ENCODE peak calls at places on chromosome 11, in four cellular contexts. One of them, this sample, is unnamed.
A peak's percentile ranks its signal among the peaks of the same experiment; 100 is the strongest.

GRCh38 chr11:110094298-110095073 is 1.3 kb downstream of the ZC3H12C start:
- DNase-seq in prostate gland: no peak
- DNase-seq in fibroblast of lung: no peak
- DNase-seq in PC-9: no peak
- DNase-seq in this sample: no peak

GRCh38 chr11:64571050-64571409 is 20.0 kb upstream of the SLC22A12 start:
- DNase-seq in prostate gland: no peak
- DNase-seq in fibroblast of lung: no peak
- DNase-seq in PC-9: no peak
- DNase-seq in this sample: no peak

GRCh38 chr11:12695878-12696277 is 21.7 kb downstream of the TEAD1 start:
- DNase-seq in prostate gland: no peak
- DNase-seq in fibroblast of lung: no peak
- DNase-seq in PC-9: no peak
- DNase-seq in this sample: no peak

GRCh38 chr11:69576069-69576782 is 64.7 kb upstream of the CCND1 start:
- DNase-seq in prostate gland: no peak
- DNase-seq in fibroblast of lung: no peak
- DNase-seq in PC-9: no peak
- DNase-seq in this sample: no peak

GRCh38 chr11:2269601-2270321 is 627 bp downstream of the ASCL2 start:
- DNase-seq in prostate gland: peak; percentile 75
- DNase-seq in fibroblast of lung: peak; percentile 57
- DNase-seq in PC-9: no peak
- DNase-seq in this sample: peak; percentile 65

GRCh38 chr11:103338621-103339484 is 229.6 kb downstream of the DYNC2H1 start:
- DNase-seq in prostate gland: no peak
- DNase-seq in fibroblast of lung: no peak
- DNase-seq in PC-9: no peak
- DNase-seq in this sample: no peak

GRCh38 chr11:119886667-119887230 is 157.7 kb upstream of the NECTIN1 start:
- DNase-seq in prostate gland: no peak
- DNase-seq in fibroblast of lung: no peak
- DNase-seq in PC-9: no peak
- DNase-seq in this sample: no peak

GRCh38 chr11:100095809-100096208 is 591.3 kb upstream of the ARHGAP42 start:
- DNase-seq in prostate gland: no peak
- DNase-seq in fibroblast of lung: no peak
- DNase-seq in PC-9: no peak
- DNase-seq in this sample: no peak

GRCh38 chr11:61460474-61460881 is 30.6 kb downstream of the SDHAF2 start:
- DNase-seq in prostate gland: no peak
- DNase-seq in fibroblast of lung: no peak
- DNase-seq in PC-9: no peak
- DNase-seq in this sample: no peak

GRCh38 chr11:106281455-106282173 is 204.2 kb downstream of the AASDHPPT start:
- DNase-seq in prostate gland: no peak
- DNase-seq in fibroblast of lung: peak; percentile 51
- DNase-seq in PC-9: peak; percentile 93
- DNase-seq in this sample: peak; percentile 79

GRCh38 chr11:118917488-118918127 is 8.1 kb downstream of the BCL9L start:
- DNase-seq in prostate gland: no peak
- DNase-seq in fibroblast of lung: peak; percentile 95
- DNase-seq in PC-9: peak; percentile 86
- DNase-seq in this sample: peak; percentile 72

GRCh38 chr11:43825217-43825816 is 55.3 kb upstream of the ALKBH3 start:
- DNase-seq in prostate gland: peak; percentile 15
- DNase-seq in fibroblast of lung: peak; percentile 55
- DNase-seq in PC-9: no peak
- DNase-seq in this sample: peak; percentile 19

DNA sequence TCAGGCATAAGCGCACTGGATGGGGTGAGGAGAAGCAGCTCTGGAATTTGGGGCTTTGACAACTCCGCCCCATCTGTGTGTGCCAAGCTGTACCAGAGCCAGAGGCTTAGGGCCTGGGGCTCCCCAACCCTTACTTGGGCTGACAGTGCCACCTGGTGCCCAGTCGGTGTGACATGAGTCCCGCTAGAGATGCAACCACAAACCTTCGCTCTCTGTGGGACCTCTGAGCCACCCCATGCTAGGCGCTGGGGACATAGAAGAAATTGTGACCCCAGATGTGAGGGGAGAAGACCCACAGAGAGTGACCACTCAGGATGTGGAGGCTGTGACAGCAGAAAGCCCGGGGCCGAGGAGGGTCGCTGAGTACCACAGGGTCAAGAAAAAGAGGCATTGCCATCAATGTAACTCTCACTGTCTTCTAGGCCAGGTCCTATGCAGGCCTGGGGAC is 36.0 kb upstream of the FCHSD2 start:
- DNase-seq in prostate gland: peak; percentile 81
- DNase-seq in fibroblast of lung: peak; percentile 85
- DNase-seq in PC-9: peak; percentile 69
- DNase-seq in this sample: peak; percentile 92
- H3K27ac ChIP-seq in prostate gland: no peak overlapping the region
- H3K27ac ChIP-seq in fibroblast of lung: no peak overlapping the region
- H3K27ac ChIP-seq in PC-9: no peak overlapping the region
- H3K27ac ChIP-seq in this sample: peak overlapping the region; percentile 49

DNA sequence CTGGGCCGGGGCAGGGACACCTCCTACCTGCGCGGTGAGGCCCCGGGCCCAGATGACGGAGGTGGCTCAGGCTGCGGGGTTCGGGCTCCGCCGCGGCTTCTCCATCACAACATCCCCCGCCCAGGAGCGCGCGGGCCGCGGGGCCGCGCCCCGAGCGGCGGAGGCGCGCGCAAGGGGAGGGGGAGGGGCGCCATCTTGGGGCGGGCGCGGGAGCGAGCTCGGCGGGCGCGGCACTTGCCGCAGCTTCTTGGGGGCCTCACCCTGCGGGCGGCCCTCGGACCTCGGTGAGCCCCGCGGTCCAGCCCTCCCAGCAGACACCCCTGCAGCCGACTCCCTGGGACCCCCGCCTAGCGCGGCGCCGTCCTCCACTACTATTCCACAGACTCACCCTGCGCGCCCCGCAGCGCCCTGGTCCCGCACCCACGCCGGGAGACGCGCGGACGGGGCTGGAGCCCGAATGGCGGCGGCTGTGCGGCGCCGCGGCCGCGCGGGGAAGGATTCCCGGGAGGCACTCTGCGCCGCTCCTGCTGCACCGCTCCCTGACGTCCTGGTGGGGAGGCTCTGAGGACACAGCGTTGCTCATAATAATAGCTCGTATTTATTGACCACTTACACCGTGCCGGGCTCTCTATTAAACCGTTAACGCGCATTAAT is at the start of gene APBB1:
- DNase-seq in prostate gland: peak; percentile 56
- DNase-seq in fibroblast of lung: peak; percentile 54
- DNase-seq in PC-9: no peak
- DNase-seq in this sample: peak; percentile 57
- TF ChIP-seq CTCF in prostate gland: no peak
- TF ChIP-seq CTCF in fibroblast of lung: peak; percentile 17
- TF ChIP-seq CTCF in PC-9: no peak
- TF ChIP-seq CTCF in this sample: no peak

GRCh38 chr11:46351606-46352005 is 4.3 kb downstream of the DGKZ start:
- DNase-seq in prostate gland: no peak
- DNase-seq in fibroblast of lung: no peak
- DNase-seq in PC-9: no peak
- DNase-seq in this sample: no peak
- H3K27ac ChIP-seq in prostate gland: peak overlapping the region; percentile 4
- H3K27ac ChIP-seq in fibroblast of lung: no peak overlapping the region
- H3K27ac ChIP-seq in PC-9: no peak overlapping the region
- H3K27ac ChIP-seq in this sample: peak overlapping the region; percentile 63

GRCh38 chr11:115802641-115803040 is 298.4 kb upstream of the CADM1 start:
- DNase-seq in prostate gland: no peak
- DNase-seq in fibroblast of lung: no peak
- DNase-seq in PC-9: no peak
- DNase-seq in this sample: no peak

GRCh38 chr11:115806056-115806455 is 301.8 kb upstream of the CADM1 start:
- DNase-seq in prostate gland: no peak
- DNase-seq in fibroblast of lung: no peak
- DNase-seq in PC-9: no peak
- DNase-seq in this sample: no peak

GRCh38 chr11:115803341-115803740 is 299.1 kb upstream of the CADM1 start:
- DNase-seq in prostate gland: no peak
- DNase-seq in fibroblast of lung: no peak
- DNase-seq in PC-9: no peak
- DNase-seq in this sample: no peak

GRCh38 chr11:115808351-115808940 is 304.2 kb upstream of the CADM1 start:
- DNase-seq in prostate gland: no peak
- DNase-seq in fibroblast of lung: no peak
- DNase-seq in PC-9: no peak
- DNase-seq in this sample: no peak
- TF ChIP-seq CTCF in prostate gland: no peak
- TF ChIP-seq CTCF in fibroblast of lung: no peak
- TF ChIP-seq CTCF in PC-9: no peak
- TF ChIP-seq CTCF in this sample: no peak

GRCh38 chr11:355581-356458 is 13.5 kb upstream of the B4GALNT4 start:
- DNase-seq in prostate gland: peak; percentile 88
- DNase-seq in fibroblast of lung: peak; percentile 98
- DNase-seq in PC-9: no peak
- DNase-seq in this sample: peak; percentile 91

GRCh38 chr11:351411-351810 is 17.9 kb upstream of the B4GALNT4 start:
- DNase-seq in prostate gland: no peak
- DNase-seq in fibroblast of lung: no peak
- DNase-seq in PC-9: no peak
- DNase-seq in this sample: no peak

GRCh38 chr11:353315-353857 is 15.9 kb upstream of the B4GALNT4 start:
- DNase-seq in prostate gland: peak; percentile 88
- DNase-seq in fibroblast of lung: peak; percentile 86
- DNase-seq in PC-9: no peak
- DNase-seq in this sample: no peak

GRCh38 chr11:350723-351255 is 18.5 kb upstream of the B4GALNT4 start:
- DNase-seq in prostate gland: peak; percentile 81
- DNase-seq in fibroblast of lung: no peak
- DNase-seq in PC-9: no peak
- DNase-seq in this sample: no peak

DNA sequence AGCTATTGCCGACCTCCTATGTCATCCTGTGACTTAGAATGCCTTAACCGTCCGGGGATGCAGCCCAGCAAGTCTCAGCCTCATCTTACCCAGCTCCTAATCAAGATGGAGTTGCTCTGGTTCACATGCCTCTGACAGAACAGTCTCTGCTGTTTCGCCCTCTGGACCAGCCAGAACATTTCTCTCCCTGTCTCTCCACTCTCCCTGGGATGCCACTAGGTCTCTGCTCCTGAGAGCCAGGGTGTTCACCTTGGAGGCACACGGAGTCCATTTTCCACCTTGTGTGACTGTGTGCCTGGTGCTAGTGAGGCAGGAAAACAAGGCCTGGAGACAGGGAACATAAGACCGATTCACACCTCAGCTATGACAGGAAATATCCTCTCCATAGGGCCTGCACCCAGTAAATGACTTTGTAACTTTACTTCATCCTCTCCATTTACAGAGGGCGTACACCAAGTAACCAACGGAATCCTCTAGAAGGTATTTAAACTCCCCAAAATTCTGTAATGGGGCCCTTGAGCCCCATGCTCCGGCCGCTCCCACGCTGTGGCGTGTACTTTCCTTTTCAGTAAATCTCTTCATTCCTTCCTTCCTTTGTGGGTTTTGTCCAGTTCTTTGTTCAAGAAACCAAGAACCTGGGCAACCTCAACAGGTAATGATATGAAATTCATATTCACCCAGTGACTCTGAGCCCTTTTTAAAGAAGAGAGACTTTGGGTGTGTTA is 16.7 kb upstream of the B4GALNT4 start:
- DNase-seq in prostate gland: no peak
- DNase-seq in fibroblast of lung: no peak
- DNase-seq in PC-9: no peak
- DNase-seq in this sample: no peak
- H3K27ac ChIP-seq in prostate gland: peak overlapping the region; percentile 94
- H3K27ac ChIP-seq in fibroblast of lung: peak overlapping the region; percentile 53
- H3K27ac ChIP-seq in PC-9: no peak overlapping the region
- H3K27ac ChIP-seq in this sample: peak overlapping the region; percentile 97

GRCh38 chr11:8356731-8357504 is 93.2 kb upstream of the LMO1 start:
- DNase-seq in prostate gland: no peak
- DNase-seq in fibroblast of lung: peak; percentile 16
- DNase-seq in PC-9: no peak
- DNase-seq in this sample: no peak
- TF ChIP-seq CTCF in prostate gland: no peak
- TF ChIP-seq CTCF in fibroblast of lung: no peak
- TF ChIP-seq CTCF in PC-9: no peak
- TF ChIP-seq CTCF in this sample: no peak

GRCh38 chr11:836274-836673 is 3.5 kb downstream of the CD151 start:
- DNase-seq in prostate gland: no peak
- DNase-seq in fibroblast of lung: no peak
- DNase-seq in PC-9: peak; percentile 13
- DNase-seq in this sample: no peak

GRCh38 chr11:836700-837099 is 3.9 kb downstream of the CD151 start:
- DNase-seq in prostate gland: no peak
- DNase-seq in fibroblast of lung: no peak
- DNase-seq in PC-9: no peak
- DNase-seq in this sample: no peak

GRCh38 chr11:837990-838307 is 4.4 kb downstream of the POLR2L start:
- DNase-seq in prostate gland: no peak
- DNase-seq in fibroblast of lung: no peak
- DNase-seq in PC-9: no peak
- DNase-seq in this sample: no peak

GRCh38 chr11:838441-839279 is 3.7 kb downstream of the POLR2L start:
- DNase-seq in prostate gland: no peak
- DNase-seq in fibroblast of lung: no peak
- DNase-seq in PC-9: no peak
- DNase-seq in this sample: no peak

GRCh38 chr11:837189-837989 is 4.6 kb downstream of the CD151 start:
- DNase-seq in prostate gland: no peak
- DNase-seq in fibroblast of lung: no peak
- DNase-seq in PC-9: no peak
- DNase-seq in this sample: no peak
- H3K27ac ChIP-seq in prostate gland: no peak overlapping the region
- H3K27ac ChIP-seq in fibroblast of lung: no peak overlapping the region
- H3K27ac ChIP-seq in PC-9: no peak overlapping the region
- H3K27ac ChIP-seq in this sample: peak overlapping the region; percentile 99

GRCh38 chr11:66311965-66312548 is 4.8 kb downstream of the CD248 start:
- DNase-seq in prostate gland: peak; percentile 95
- DNase-seq in fibroblast of lung: peak; percentile 94
- DNase-seq in PC-9: peak; percentile 88
- DNase-seq in this sample: peak; percentile 89
- TF ChIP-seq CTCF in prostate gland: peak; percentile 86
- TF ChIP-seq CTCF in fibroblast of lung: peak; percentile 79
- TF ChIP-seq CTCF in PC-9: peak; percentile 95
- TF ChIP-seq CTCF in this sample: peak; percentile 58

GRCh38 chr11:71252434-71252781 is at the start of gene SHANK2:
- DNase-seq in prostate gland: peak; percentile 34
- DNase-seq in fibroblast of lung: no peak
- DNase-seq in PC-9: no peak
- DNase-seq in this sample: peak; percentile 50
- H3K27ac ChIP-seq in prostate gland: peak within 1 kb of the TSS; percentile 79
- H3K27ac ChIP-seq in fibroblast of lung: peak within 1 kb of the TSS; percentile 14
- H3K27ac ChIP-seq in PC-9: peak within 1 kb of the TSS; percentile 87
- H3K27ac ChIP-seq in this sample: peak within 1 kb of the TSS; percentile 76

GRCh38 chr11:78034623-78035022 is 11.5 kb upstream of the KCTD14 start:
- DNase-seq in prostate gland: no peak
- DNase-seq in fibroblast of lung: no peak
- DNase-seq in PC-9: no peak
- DNase-seq in this sample: no peak
- TF ChIP-seq CTCF in prostate gland: no peak
- TF ChIP-seq CTCF in fibroblast of lung: no peak
- TF ChIP-seq CTCF in PC-9: no peak
- TF ChIP-seq CTCF in this sample: no peak